ENCODE peak calls at places on chromosomes 6 and 20, in seven cellular contexts. One of them, this sample, is unnamed.

GRCh38 chr6:156808287-156808686 is 31.1 kb downstream of the ARID1B start:
- DNase-seq in GM12878: no peak
- DNase-seq in GM12891: no peak
- DNase-seq in SK-N-SH: no peak
- DNase-seq in H1: no peak
- DNase-seq in HepG2: no peak
- DNase-seq in K562: no peak
- DNase-seq in this sample: no peak

GRCh38 chr6:135183532-135184440 is 2.7 kb downstream of the MYB start:
- DNase-seq in GM12878: no peak
- DNase-seq in GM12891: no peak
- DNase-seq in SK-N-SH: peak
- DNase-seq in H1: peak
- DNase-seq in HepG2: peak
- DNase-seq in K562: peak
- DNase-seq in this sample: no peak

GRCh38 chr6:106197441-106197840 is 111.3 kb downstream of the PRDM1 start:
- DNase-seq in GM12878: no peak
- DNase-seq in GM12891: no peak
- DNase-seq in SK-N-SH: no peak
- DNase-seq in H1: no peak
- DNase-seq in HepG2: no peak
- DNase-seq in K562: no peak
- DNase-seq in this sample: no peak

GRCh38 chr20:13141541-13141940 is 79.5 kb upstream of the ISM1 start:
- DNase-seq in GM12878: no peak
- DNase-seq in GM12891: no peak
- DNase-seq in SK-N-SH: peak
- DNase-seq in H1: no peak
- DNase-seq in HepG2: no peak
- DNase-seq in K562: no peak
- DNase-seq in this sample: no peak

GRCh38 chr6:14396826-14397517 is 279.4 kb downstream of the CD83 start:
- DNase-seq in GM12878: no peak
- DNase-seq in GM12891: peak
- DNase-seq in SK-N-SH: no peak
- DNase-seq in H1: peak
- DNase-seq in HepG2: no peak
- DNase-seq in K562: peak
- DNase-seq in this sample: peak

GRCh38 chr6:91276315-91276714 is 689.4 kb upstream of the MAP3K7 start:
- DNase-seq in GM12878: no peak
- DNase-seq in GM12891: peak
- DNase-seq in SK-N-SH: peak
- DNase-seq in H1: no peak
- DNase-seq in HepG2: peak
- DNase-seq in K562: no peak
- DNase-seq in this sample: no peak

GRCh38 chr20:8812818-8813217 is 256.1 kb upstream of the PLCB4 start:
- DNase-seq in GM12878: no peak
- DNase-seq in GM12891: no peak
- DNase-seq in SK-N-SH: no peak
- DNase-seq in H1: peak
- DNase-seq in HepG2: no peak
- DNase-seq in K562: no peak
- DNase-seq in this sample: no peak

GRCh38 chr6:90044833-90045337 is 150.6 kb downstream of the GJA10 start:
- DNase-seq in GM12878: no peak
- DNase-seq in GM12891: no peak
- DNase-seq in SK-N-SH: no peak
- DNase-seq in H1: no peak
- DNase-seq in HepG2: no peak
- DNase-seq in K562: peak
- DNase-seq in this sample: no peak

GRCh38 chr20:45345104-45345936 is 2.9 kb downstream of the SDC4 start:
- DNase-seq in GM12878: no peak
- DNase-seq in GM12891: no peak
- DNase-seq in SK-N-SH: no peak
- DNase-seq in H1: no peak
- DNase-seq in HepG2: no peak
- DNase-seq in K562: no peak
- DNase-seq in this sample: no peak

GRCh38 chr20:33312583-33312982 is 29.6 kb downstream of the BPIFB1 start:
- DNase-seq in GM12878: no peak
- DNase-seq in GM12891: no peak
- DNase-seq in SK-N-SH: no peak
- DNase-seq in H1: no peak
- DNase-seq in HepG2: no peak
- DNase-seq in K562: no peak
- DNase-seq in this sample: no peak

GRCh38 chr6:92495246-92495645 is 924.1 kb downstream of the EPHA7 start:
- DNase-seq in GM12878: no peak
- DNase-seq in GM12891: no peak
- DNase-seq in SK-N-SH: no peak
- DNase-seq in H1: no peak
- DNase-seq in HepG2: no peak
- DNase-seq in K562: no peak
- DNase-seq in this sample: no peak

GRCh38 chr6:106092279-106092678 is 6.1 kb downstream of the PRDM1 start:
- DNase-seq in GM12878: no peak
- DNase-seq in GM12891: no peak
- DNase-seq in SK-N-SH: no peak
- DNase-seq in H1: no peak
- DNase-seq in HepG2: no peak
- DNase-seq in K562: no peak
- DNase-seq in this sample: no peak

DNA sequence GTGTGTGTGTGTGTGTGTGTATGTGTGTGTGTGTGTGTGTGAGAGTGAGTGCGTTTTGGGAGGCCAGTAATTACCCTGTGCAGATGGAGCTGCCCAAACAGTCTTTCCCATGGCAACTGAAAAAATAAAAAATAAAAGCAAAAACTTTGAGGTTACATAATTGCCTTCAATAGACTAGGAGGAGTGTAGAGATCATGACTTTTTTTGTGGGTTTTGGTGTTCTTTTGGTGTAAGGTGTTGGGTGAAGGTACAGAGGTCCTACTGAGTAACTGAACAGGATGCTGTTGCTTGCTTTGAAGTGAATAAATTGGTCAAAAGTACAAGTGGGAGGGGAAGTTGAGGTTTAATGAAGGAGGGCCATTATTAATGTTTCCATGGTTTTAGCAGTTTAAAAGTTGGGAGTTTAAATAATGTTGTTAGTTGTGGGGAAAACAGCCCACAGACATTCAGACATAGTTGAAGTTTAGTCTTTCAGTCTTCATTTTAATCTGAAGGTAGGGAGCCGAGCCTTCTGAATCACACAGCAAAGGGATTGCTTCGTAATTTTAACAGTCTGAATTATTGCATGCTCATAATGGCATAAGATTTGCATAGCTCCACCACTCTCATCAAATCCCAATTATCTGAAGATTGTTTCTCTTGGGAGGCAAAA is 251.4 kb downstream of the PRL start:
- DNase-seq in GM12878: no peak
- DNase-seq in GM12891: no peak
- DNase-seq in SK-N-SH: no peak
- DNase-seq in H1: no peak
- DNase-seq in HepG2: no peak
- DNase-seq in K562: no peak
- DNase-seq in this sample: no peak
- TF ChIP-seq TAF1 in GM12878: no peak
- TF ChIP-seq TAF1 in GM12891: no peak
- TF ChIP-seq TAF1 in SK-N-SH: no peak
- TF ChIP-seq TAF1 in H1: no peak
- TF ChIP-seq TAF1 in HepG2: no peak
- TF ChIP-seq TAF1 in K562: no peak
- TF ChIP-seq TAF1 in this sample: no peak

GRCh38 chr20:62011403-62011791 is 54.3 kb downstream of the TAF4 start:
- DNase-seq in GM12878: no peak
- DNase-seq in GM12891: no peak
- DNase-seq in SK-N-SH: no peak
- DNase-seq in H1: no peak
- DNase-seq in HepG2: no peak
- DNase-seq in K562: peak
- DNase-seq in this sample: no peak

GRCh38 chr20:62009322-62009721 is 56.4 kb downstream of the TAF4 start:
- DNase-seq in GM12878: no peak
- DNase-seq in GM12891: no peak
- DNase-seq in SK-N-SH: no peak
- DNase-seq in H1: no peak
- DNase-seq in HepG2: no peak
- DNase-seq in K562: no peak
- DNase-seq in this sample: no peak

GRCh38 chr20:62009869-62010445 is 55.7 kb downstream of the TAF4 start:
- DNase-seq in GM12878: no peak
- DNase-seq in GM12891: no peak
- DNase-seq in SK-N-SH: no peak
- DNase-seq in H1: no peak
- DNase-seq in HepG2: no peak
- DNase-seq in K562: no peak
- DNase-seq in this sample: no peak

GRCh38 chr20:62011938-62012534 is 53.6 kb downstream of the TAF4 start:
- DNase-seq in GM12878: no peak
- DNase-seq in GM12891: no peak
- DNase-seq in SK-N-SH: no peak
- DNase-seq in H1: no peak
- DNase-seq in HepG2: no peak
- DNase-seq in K562: no peak
- DNase-seq in this sample: no peak

GRCh38 chr20:62010551-62011402 is 54.9 kb downstream of the TAF4 start:
- DNase-seq in GM12878: peak
- DNase-seq in GM12891: peak
- DNase-seq in SK-N-SH: peak
- DNase-seq in H1: peak
- DNase-seq in HepG2: peak
- DNase-seq in K562: peak
- DNase-seq in this sample: peak
- TF ChIP-seq POLR2AphosphoS5 in GM12878: no peak
- TF ChIP-seq POLR2AphosphoS5 in GM12891: no peak
- TF ChIP-seq POLR2AphosphoS5 in SK-N-SH: no peak
- TF ChIP-seq POLR2AphosphoS5 in H1: no peak
- TF ChIP-seq POLR2AphosphoS5 in HepG2: no peak
- TF ChIP-seq POLR2AphosphoS5 in K562: no peak
- TF ChIP-seq POLR2AphosphoS5 in this sample: no peak

DNA sequence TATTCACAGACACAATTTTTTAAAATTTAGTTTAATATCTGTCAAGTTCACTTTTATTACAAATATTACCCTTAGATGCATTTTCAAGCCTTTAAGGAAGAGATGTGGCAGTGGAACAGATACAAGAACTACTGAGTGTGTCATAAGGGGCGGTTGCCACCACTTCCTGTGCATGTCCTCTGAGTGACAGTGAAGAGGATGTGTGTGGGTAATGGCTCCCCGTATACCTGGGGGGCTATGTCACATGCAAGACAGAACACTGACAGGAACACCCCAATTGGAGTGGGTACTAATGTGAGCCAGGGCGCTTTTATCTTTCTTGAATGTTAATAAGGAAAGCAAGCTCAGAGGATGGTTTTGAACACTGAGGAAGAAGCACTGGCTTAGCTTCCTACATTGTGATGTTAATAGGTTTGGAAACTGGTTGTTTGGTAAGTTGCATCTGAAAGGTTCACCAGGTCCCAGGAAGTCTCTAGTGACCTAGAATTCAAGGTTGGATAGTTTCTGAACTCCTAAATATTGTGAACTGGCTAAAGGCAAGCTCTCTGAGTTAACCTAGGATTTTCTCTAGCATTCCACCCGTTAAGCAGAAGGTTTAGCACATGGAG is 83.4 kb upstream of the ASF1A start:
- DNase-seq in GM12878: no peak
- DNase-seq in GM12891: no peak
- DNase-seq in SK-N-SH: no peak
- DNase-seq in H1: no peak
- DNase-seq in HepG2: no peak
- DNase-seq in K562: no peak
- DNase-seq in this sample: no peak
- TF ChIP-seq TAF1 in GM12878: no peak
- TF ChIP-seq TAF1 in GM12891: no peak
- TF ChIP-seq TAF1 in SK-N-SH: no peak
- TF ChIP-seq TAF1 in H1: no peak
- TF ChIP-seq TAF1 in HepG2: no peak
- TF ChIP-seq TAF1 in K562: no peak
- TF ChIP-seq TAF1 in this sample: no peak

DNA sequence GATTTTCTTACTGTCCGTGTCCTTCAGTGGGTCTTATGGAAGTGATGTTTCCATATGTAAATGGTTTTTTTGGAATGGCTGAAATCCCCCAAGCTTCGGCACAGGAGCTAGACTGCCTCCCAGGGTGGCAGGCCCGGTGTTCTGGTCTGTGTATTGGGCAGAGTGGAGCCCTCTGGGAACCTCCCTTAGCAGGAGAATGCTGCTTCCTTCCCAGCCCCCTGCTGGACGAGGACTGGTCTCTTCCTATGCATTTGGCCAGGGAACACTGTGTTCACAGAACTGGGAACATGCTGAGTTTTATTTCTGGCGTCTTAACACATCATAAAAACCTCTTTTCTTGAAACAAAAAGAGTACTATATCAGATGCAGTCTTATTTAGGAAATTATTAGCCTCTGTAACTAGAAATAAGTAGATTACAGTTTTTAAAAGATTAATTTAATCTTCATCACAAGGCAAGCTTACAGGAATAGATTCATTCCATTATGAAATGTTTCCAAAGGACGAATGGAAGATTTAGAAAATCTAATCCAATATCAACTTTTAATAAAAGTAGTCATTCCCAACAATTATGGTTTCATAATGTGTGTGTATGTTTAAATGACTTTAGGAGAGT is 56.6 kb downstream of the SYTL3 start:
- DNase-seq in GM12878: no peak
- DNase-seq in GM12891: no peak
- DNase-seq in SK-N-SH: peak
- DNase-seq in H1: no peak
- DNase-seq in HepG2: peak
- DNase-seq in K562: peak
- DNase-seq in this sample: no peak
- TF ChIP-seq POLR2AphosphoS5 in GM12878: no peak
- TF ChIP-seq POLR2AphosphoS5 in GM12891: no peak
- TF ChIP-seq POLR2AphosphoS5 in SK-N-SH: no peak
- TF ChIP-seq POLR2AphosphoS5 in H1: no peak
- TF ChIP-seq POLR2AphosphoS5 in HepG2: no peak
- TF ChIP-seq POLR2AphosphoS5 in K562: no peak
- TF ChIP-seq POLR2AphosphoS5 in this sample: no peak

GRCh38 chr6:30842754-30843610 is 41.3 kb upstream of the DDR1 start:
- DNase-seq in GM12878: no peak
- DNase-seq in GM12891: no peak
- DNase-seq in SK-N-SH: no peak
- DNase-seq in H1: no peak
- DNase-seq in HepG2: no peak
- DNase-seq in K562: no peak
- DNase-seq in this sample: no peak
- TF ChIP-seq TAF1 in GM12878: no peak
- TF ChIP-seq TAF1 in GM12891: no peak
- TF ChIP-seq TAF1 in SK-N-SH: no peak
- TF ChIP-seq TAF1 in H1: no peak
- TF ChIP-seq TAF1 in HepG2: no peak
- TF ChIP-seq TAF1 in K562: no peak
- TF ChIP-seq TAF1 in this sample: no peak